ENCODE peak calls at places on chromosomes 11 and 22, in eight cellular contexts. N, L, Q, S, C, F, Z and J are unnamed samples.

GRCh38 chr11:32435947-32436750 is 810 bp upstream of the WT1 start:
- DNase-seq in N (peak), L (no peak), Q (no peak), S (no peak), C (no peak), F (peak), Z (no peak), J (no peak)

GRCh38 chr11:86442827-86443226 is 68.1 kb downstream of the CCDC81 start:
- DNase-seq in N (no peak), L (no peak), Q (no peak), S (no peak), C (no peak), F (no peak), Z (no peak), J (no peak)

GRCh38 chr11:120512727-120513435 is 1.3 kb downstream of the GRIK4 start:
- DNase-seq in N (peak), L (no peak), Q (no peak), S (no peak), C (no peak), F (no peak), Z (no peak), J (no peak)

GRCh38 chr22:29043906-29044575 is 17.6 kb downstream of the C22orf31 start:
- DNase-seq in N (no peak), L (no peak), Q (peak), S (no peak), C (no peak), F (no peak), Z (peak), J (no peak)

GRCh38 chr22:17434856-17435255 is 65.6 kb downstream of the CECR2 start:
- DNase-seq in N (no peak), L (no peak), Q (no peak), S (no peak), C (no peak), F (no peak), Z (no peak), J (no peak)

GRCh38 chr11:126901783-126902182 is 98.8 kb downstream of the KIRREL3 start:
- DNase-seq in N (no peak), L (no peak), Q (no peak), S (no peak), C (no peak), F (no peak), Z (no peak), J (no peak)

GRCh38 chr22:28283025-28283654 is 364.1 kb upstream of the PITPNB start:
- DNase-seq in N (peak), L (no peak), Q (peak), S (no peak), C (no peak), F (no peak), Z (peak), J (no peak)

GRCh38 chr11:132576706-132577105 is 955.6 kb downstream of the OPCML start:
- DNase-seq in N (peak), L (no peak), Q (peak), S (no peak), C (no peak), F (no peak), Z (peak), J (peak)

GRCh38 chr11:63802637-63803414 is 10.4 kb upstream of the SPINDOC start:
- DNase-seq in N (peak), L (no peak), Q (peak), S (peak), C (peak), F (no peak), Z (peak), J (peak)

GRCh38 chr22:17213976-17214375 is 5.3 kb downstream of the ADA2 start:
- DNase-seq in N (peak), L (no peak), Q (no peak), S (peak), C (peak), F (peak), Z (peak), J (no peak)

DNA sequence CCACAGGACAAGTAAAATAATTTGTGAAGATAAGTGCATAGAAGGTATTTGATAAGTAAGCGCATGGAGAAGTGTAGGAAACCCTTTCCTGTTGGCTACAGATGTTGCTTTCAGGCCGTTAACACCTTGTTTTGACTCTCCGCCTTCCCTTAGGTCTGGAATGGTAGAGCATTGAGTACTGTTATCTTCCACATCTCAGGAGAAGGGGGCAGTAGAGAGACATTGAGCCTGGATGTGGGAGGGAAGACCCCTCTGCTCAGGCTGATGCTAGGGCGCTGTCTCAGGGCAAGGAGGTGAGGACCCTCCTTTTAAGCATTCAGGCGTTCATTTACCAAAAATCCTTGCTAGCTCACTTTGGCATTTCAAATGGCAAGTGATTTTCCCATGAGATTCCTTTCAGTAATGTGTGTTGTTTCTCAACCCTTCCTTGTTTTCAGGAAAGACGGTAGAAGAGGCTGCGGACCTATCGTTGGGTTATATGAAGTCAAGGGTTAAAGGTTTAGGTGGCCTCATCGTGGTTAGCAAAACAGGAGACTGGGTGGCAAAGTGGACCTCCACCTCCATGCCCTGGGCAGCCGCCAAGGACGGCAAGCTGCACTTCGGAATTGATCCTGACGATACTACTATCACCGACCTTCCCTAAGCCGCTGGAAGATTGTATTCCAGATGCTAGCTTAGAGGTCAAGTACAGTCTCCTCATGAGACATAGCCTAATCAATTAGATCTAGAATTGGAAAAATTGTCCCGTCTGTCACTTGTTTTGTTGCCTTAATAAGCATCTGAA is 27.0 kb upstream of the SCGB1A1 start:
- DNase-seq in N (no peak), L (no peak), Q (no peak), S (no peak), C (no peak), F (no peak), Z (no peak), J (no peak)
- TF ChIP-seq CTCF in N (peak), L (no peak), Q (no peak), S (no peak), C (peak), F (no peak), Z (no peak), J (no peak)

GRCh38 chr11:7893792-7894191 is 37.3 kb downstream of the OR10A6 start:
- DNase-seq in N (no peak), L (no peak), Q (no peak), S (no peak), C (no peak), F (no peak), Z (no peak), J (no peak)

GRCh38 chr11:7892059-7892699 is 38.9 kb downstream of the OR10A6 start:
- DNase-seq in N (no peak), L (no peak), Q (peak), S (no peak), C (no peak), F (no peak), Z (peak), J (peak)

GRCh38 chr11:7889985-7890384 is 41.1 kb downstream of the OR10A6 start:
- DNase-seq in N (no peak), L (no peak), Q (no peak), S (no peak), C (no peak), F (no peak), Z (no peak), J (no peak)

GRCh38 chr11:7892751-7893356 is 38.2 kb downstream of the OR10A6 start:
- DNase-seq in N (peak), L (no peak), Q (peak), S (no peak), C (peak), F (no peak), Z (peak), J (no peak)

DNA sequence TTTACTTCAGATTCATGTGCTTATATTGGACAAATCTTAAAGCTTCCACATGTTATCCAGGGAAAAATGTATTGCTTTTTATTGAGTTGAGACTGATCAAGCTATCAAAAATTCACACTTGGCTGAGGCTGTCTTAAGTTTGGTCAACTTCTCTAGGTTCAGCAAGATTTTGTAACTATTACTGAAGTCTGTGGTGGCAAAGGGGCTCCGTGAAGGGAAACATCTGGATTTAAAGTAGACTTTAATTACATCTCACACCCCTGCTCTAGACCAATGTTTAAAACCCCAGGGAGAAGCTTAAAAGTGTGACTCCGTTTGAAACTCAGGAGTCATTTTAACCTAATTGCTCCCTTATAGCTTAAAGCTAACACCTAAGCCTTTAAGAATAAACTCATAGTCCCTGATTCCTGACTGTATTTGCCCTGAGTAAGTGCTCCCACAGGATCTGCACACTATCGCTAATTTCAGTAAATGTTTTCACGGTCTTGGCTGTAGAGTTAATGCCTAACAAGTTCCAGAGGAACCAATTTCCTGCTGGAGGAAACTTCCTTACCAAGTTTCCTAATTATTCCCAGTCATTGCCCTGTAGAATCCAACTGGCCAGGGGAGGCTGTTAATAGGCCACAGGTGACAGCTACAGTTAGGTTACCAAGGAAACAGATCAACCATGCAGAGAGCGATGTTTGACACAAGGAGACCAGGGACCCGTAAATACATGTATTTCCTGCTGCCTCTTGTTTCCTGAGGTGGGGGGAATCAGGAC is 40.5 kb downstream of the OR10A6 start:
- DNase-seq in N (no peak), L (no peak), Q (peak), S (no peak), C (no peak), F (no peak), Z (peak), J (no peak)
- H3K4me3 ChIP-seq in N (no peak), L (no peak), Q (no peak), S (no peak), C (no peak), F (no peak), Z (no peak), J (peak)

DNA sequence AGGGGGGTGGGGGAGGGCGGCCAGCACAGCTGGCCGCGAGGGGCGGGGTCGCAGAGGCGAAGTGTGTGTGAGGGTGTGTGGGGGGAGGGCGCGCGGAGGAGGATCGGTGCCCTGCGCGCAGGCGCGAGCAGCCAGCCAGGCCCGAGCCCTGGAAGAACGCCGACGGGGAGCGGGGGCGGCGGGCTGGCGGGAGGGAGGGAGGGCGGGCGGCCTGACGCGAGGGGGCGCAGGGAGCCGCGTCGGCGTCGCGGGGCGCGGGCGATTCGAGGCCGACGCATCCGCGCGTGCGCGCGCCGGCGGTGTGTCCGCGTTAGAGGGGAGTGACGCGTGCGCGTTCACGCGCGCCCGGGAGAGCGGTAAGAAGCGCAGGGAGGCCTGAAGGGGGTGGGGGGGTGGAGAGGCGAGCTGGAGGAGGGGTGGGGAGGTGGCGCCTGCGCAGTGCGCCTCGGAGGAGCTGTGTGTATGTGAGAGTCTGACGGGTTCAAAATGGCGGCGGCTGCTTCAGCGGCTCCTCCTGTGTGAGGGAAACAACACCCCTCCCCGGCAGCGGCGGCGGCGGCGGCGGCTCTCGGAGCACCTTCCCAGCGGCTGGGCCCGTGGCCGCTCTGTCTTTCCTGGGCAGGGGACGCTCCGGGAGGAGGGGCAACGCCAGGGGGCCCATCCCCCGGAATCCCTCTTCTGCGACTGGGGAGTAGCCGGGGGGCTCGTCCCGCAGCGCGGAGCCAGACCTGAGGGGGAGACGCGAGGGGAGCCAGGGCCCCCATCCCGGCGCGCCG is at the start of gene KDM2A:
- DNase-seq in N (peak), L (peak), Q (peak), S (peak), C (peak), F (peak), Z (peak), J (peak)
- TF ChIP-seq CTCF in N (no peak), L (no peak), Q (no peak), S (no peak), C (peak), F (no peak), Z (no peak), J (no peak)

DNA sequence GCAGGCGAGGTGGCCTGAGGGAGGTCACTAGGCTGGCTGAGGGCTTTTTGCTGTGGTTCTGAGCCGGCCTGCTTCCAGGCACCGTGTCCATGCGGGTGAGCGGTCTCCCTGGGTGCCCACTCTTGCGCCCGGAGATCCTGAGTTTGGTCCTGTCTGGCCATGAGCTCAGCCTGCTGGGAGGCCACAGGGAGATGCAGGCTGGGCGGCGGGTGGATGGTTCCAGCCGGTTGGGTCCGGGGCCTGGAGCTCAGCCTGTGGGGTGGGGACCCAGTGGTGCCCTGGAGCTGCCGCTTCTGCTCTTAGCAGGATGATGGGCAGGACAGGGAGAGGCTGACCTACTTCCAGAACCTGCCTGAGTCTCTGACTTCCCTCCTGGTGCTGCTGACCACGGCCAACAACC is 18.5 kb downstream of the TPCN2 start:
- DNase-seq in N (no peak), L (no peak), Q (no peak), S (no peak), C (no peak), F (no peak), Z (no peak), J (no peak)
- H3K4me3 ChIP-seq in N (no peak), L (no peak), Q (no peak), S (no peak), C (no peak), F (no peak), Z (no peak), J (no peak)

DNA sequence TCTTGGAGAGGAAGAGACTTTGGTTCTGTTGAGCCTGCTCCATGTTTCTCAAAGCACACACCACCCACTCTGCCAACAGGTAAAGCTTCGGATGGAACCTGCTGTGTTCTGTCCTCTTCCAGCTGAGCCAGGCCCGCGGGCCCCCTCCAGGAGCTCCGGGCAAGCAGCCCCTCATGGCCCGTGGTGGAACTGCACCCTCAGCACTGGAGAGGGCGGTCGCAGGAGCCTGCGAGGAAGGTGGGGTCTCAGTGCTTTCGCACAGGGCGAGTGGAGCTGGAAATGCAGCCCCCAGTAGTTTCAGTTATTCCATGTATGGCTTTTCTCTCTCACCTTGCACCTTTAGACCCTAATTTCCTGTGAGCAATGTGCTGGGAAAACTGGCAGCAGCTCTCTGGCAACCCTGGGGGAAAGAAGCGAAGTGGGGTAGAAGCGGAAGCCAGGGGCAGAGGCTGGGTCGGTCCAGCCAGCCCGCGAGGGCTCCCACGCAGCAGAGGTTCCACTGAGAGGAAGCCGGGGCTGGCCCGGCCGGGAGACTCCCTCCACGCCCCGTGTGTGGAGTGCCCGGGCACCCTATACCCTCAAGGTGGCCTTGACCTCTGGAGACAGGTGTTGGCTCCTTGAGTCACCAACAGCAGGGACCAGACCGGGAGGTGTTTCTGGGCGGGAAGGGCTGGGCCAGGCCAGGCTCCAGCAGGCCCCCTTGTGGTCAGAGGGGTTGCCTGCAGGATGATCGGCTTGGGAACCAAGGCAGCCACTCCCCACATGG is 119.9 kb upstream of the TMEM45B start:
- DNase-seq in N (peak), L (peak), Q (peak), S (peak), C (peak), F (no peak), Z (peak), J (no peak)
- TF ChIP-seq CTCF in N (peak), L (peak), Q (peak), S (no peak), C (peak), F (no peak), Z (peak), J (peak)